ENCODE peak calls at places on chromosomes 16 and 17, in ten cellular contexts. R, U, I, V, O, A, T, H, X and W are unnamed samples.

GRCh38 chr17:7177210-7177953 is 1.8 kb downstream of the ASGR1 start:
- DNase-seq in V (peak; percentile 54), X (peak; percentile 83), O (peak; percentile 54), H (peak; percentile 91), R (peak; percentile 61), U (no peak), A (peak; percentile 95), T (peak; percentile 95), I (no peak), W (peak; percentile 55)

GRCh38 chr16:69707920-69708683 is 18.3 kb downstream of the NQO1 start:
- DNase-seq in U (no peak), R (no peak), O (no peak), T (no peak), I (no peak), X (peak; percentile 49), V (no peak), A (no peak), H (no peak), W (no peak)

GRCh38 chr17:69711504-69711903 is 297.0 kb downstream of the MAP2K6 start:
- DNase-seq in U (no peak), I (no peak), H (no peak), R (peak; percentile 5), X (no peak), T (no peak), V (no peak), A (no peak), O (no peak), W (no peak)

GRCh38 chr16:69721441-69721957 is 4.9 kb downstream of the NQO1 start:
- DNase-seq in H (no peak), U (no peak), T (no peak), O (no peak), X (no peak), A (no peak), R (no peak), I (no peak), V (no peak), W (no peak)

GRCh38 chr17:60158751-60159478 is 9.1 kb downstream of the CA4 start:
- DNase-seq in V (no peak), O (no peak), T (peak; percentile 74), X (no peak), A (no peak), U (peak; percentile 52), H (peak; percentile 74), R (no peak), I (no peak), W (no peak)

GRCh38 chr17:46943511-46944393 is 20.8 kb downstream of the GOSR2 start:
- DNase-seq in R (peak; percentile 55), U (peak; percentile 64), H (peak; percentile 77), T (peak; percentile 67), V (no peak), X (peak; percentile 69), I (no peak), O (no peak), A (no peak), W (no peak)

GRCh38 chr16:20243731-20244281 is 83.5 kb downstream of the GP2 start:
- DNase-seq in T (peak; percentile 38), X (no peak), V (no peak), I (no peak), H (no peak), A (no peak), O (no peak), U (no peak), R (no peak), W (no peak)

GRCh38 chr17:79826210-79826680 is 13.0 kb downstream of the CBX4 start:
- DNase-seq in A (no peak), H (no peak), R (no peak), X (no peak), V (no peak), U (no peak), O (no peak), T (no peak), I (no peak), W (no peak)

GRCh38 chr17:32298721-32299578 is 33.3 kb downstream of the RHBDL3 start:
- DNase-seq in U (no peak), A (no peak), T (no peak), X (no peak), V (peak; percentile 66), H (no peak), I (no peak), R (no peak), O (no peak), W (no peak)

GRCh38 chr16:50696575-50697420 is 3.4 kb downstream of the NOD2 start:
- DNase-seq in U (peak; percentile 94), V (peak; percentile 46), R (peak; percentile 46), X (peak; percentile 84), O (peak; percentile 95), H (no peak), A (peak; percentile 20), T (no peak), I (peak; percentile 81), W (peak; percentile 85)

GRCh38 chr17:72056727-72057290 is 64.0 kb upstream of the SOX9 start:
- DNase-seq in U (no peak), I (no peak), T (peak; percentile 48), A (no peak), V (no peak), H (peak; percentile 41), O (no peak), X (no peak), R (no peak), W (no peak)

GRCh38 chr16:54098247-54098646 is 188.3 kb downstream of the IRX3 start:
- DNase-seq in I (no peak), O (no peak), V (no peak), X (no peak), A (no peak), T (no peak), H (no peak), R (no peak), U (no peak), W (no peak)

GRCh38 chr17:73069846-73070245 is 22.6 kb downstream of the SLC39A11 start:
- DNase-seq in U (no peak), R (no peak), I (no peak), O (no peak), V (no peak), T (no peak), H (no peak), A (no peak), X (no peak), W (no peak)

GRCh38 chr17:570403-570802 is 144.2 kb downstream of the VPS53 start:
- DNase-seq in A (no peak), R (no peak), O (no peak), X (no peak), H (no peak), I (no peak), V (no peak), U (no peak), T (no peak), W (no peak)

GRCh38 chr16:85763616-85764015 is 12.7 kb upstream of the C16orf74 start:
- DNase-seq in U (no peak), O (no peak), A (no peak), I (no peak), T (no peak), X (no peak), V (no peak), R (no peak), H (no peak), W (no peak)

DNA sequence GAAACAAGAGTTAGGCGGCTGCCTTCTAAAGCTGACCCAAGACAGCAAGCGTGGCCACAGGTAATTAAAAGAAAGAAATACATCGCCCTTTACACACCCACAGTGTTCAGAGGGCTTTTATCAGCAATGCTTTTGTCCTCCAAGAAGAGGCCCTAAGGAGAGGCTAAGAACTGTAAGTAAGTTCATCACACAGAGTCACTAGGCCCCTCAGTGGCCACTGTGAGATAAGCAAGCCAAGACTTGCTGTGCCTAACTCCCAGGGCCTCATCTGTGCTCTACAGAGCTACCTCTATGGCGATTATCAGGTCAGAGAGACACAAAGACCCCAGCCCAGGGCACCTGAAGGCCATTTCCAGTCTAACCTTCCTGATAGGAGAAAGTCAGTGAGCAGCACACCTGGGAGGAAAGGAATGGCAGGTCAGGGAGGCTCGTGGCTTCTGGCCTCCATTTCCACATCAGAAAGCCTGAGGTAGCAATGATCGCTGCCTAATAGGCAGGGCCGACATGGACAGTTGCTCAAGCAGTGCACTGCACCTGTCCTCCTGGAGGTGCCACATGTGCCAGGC is 545.2 kb upstream of the CDH11 start:
- DNase-seq in X (no peak), U (no peak), I (no peak), O (no peak), A (no peak), R (peak; percentile 52), V (no peak), H (peak; percentile 51), T (peak; percentile 30), W (no peak)
- TF ChIP-seq CTCF in X (no peak), U (no peak), I (no peak), O (no peak), A (no peak), R (no peak), V (no peak), H (peak; percentile 53), T (no peak), W (no peak)

GRCh38 chr16:74699666-74700065 is 996 bp downstream of the MLKL start:
- DNase-seq in T (no peak), H (no peak), O (no peak), I (no peak), U (no peak), X (no peak), V (no peak), R (no peak), A (no peak), W (no peak)
- H3K27ac ChIP-seq in T (no peak overlapping the region), H (no peak overlapping the region), O (no peak overlapping the region), I (peak overlapping the region; percentile 75), U (no peak overlapping the region), X (peak overlapping the region; percentile 77), V (no peak overlapping the region), R (no peak overlapping the region), A (peak overlapping the region; percentile 92), W (no peak overlapping the region)

GRCh38 chr17:50187741-50188520 is 13.5 kb downstream of the COL1A1 start:
- DNase-seq in A (no peak), R (peak; percentile 78), I (no peak), U (no peak), O (no peak), V (no peak), H (no peak), T (no peak), X (no peak), W (no peak)
- H3K4me1 ChIP-seq in A (peaks cover 15% of the 10 kb centered on the region), R (peaks cover 15% of the 10 kb centered on the region), I (no peaks in the 10 kb centered on the region), U (no peaks in the 10 kb centered on the region), O (no peaks in the 10 kb centered on the region), V (no peaks in the 10 kb centered on the region), H (no peaks in the 10 kb centered on the region), T (peaks cover 19% of the 10 kb centered on the region), X (no peaks in the 10 kb centered on the region), W (no peaks in the 10 kb centered on the region)

GRCh38 chr17:27751166-27751565 is 49.2 kb downstream of the NOS2 start:
- DNase-seq in O (no peak), T (no peak), H (peak; percentile 16), V (no peak), A (no peak), U (peak; percentile 47), I (no peak), R (no peak), X (peak; percentile 15), W (no peak)

GRCh38 chr17:27751622-27752490 is 48.5 kb downstream of the NOS2 start:
- DNase-seq in X (peak; percentile 30), U (peak; percentile 58), A (no peak), H (peak; percentile 23), T (no peak), I (no peak), O (no peak), R (no peak), V (no peak), W (no peak)

GRCh38 chr17:27755706-27756466 is 44.4 kb downstream of the NOS2 start:
- DNase-seq in U (peak; percentile 62), A (no peak), T (no peak), I (no peak), H (no peak), R (no peak), O (no peak), V (no peak), X (peak; percentile 46), W (no peak)

GRCh38 chr17:27756467-27757371 is 43.6 kb downstream of the NOS2 start:
- DNase-seq in I (peak; percentile 23), T (peak; percentile 62), U (peak; percentile 25), X (peak; percentile 89), H (peak; percentile 72), R (peak; percentile 13), O (no peak), A (peak; percentile 39), V (peak; percentile 27), W (peak; percentile 60)

GRCh38 chr17:27754549-27754948 is 45.8 kb downstream of the NOS2 start:
- DNase-seq in I (no peak), X (no peak), A (no peak), V (no peak), T (no peak), O (no peak), H (peak; percentile 15), U (peak; percentile 20), R (no peak), W (no peak)
- TF ChIP-seq CTCF in I (no peak), X (no peak), A (no peak), V (no peak), T (no peak), O (no peak), H (no peak), U (no peak), R (no peak), W (no peak)